ENCODE peak calls at places on chromosomes 4 and X, in nine cellular contexts. G is cerebellar cortex; U is stimulated activated CD4-positive, alpha-beta T cell treated with anti-CD3 and anti-CD28 coated beads, Interleukin-2, amount 100 ng/mL, for 24 hours; M is BJ; R is sigmoid colon; S is GM04504; C is EL; X is Peyer's patch; H is K562. V is an unnamed sample.

GRCh38 chr4:3245676-3246075 is 3.3 kb upstream of the MSANTD1 start:
- DNase-seq in R (no peak), S (no peak), M (no peak), U (no peak), G (no peak), X (no peak), H (no peak), C (no peak), V (no peak)

GRCh38 chr4:115054836-115055235 is 58.6 kb downstream of the NDST4 start:
- DNase-seq in H (no peak), M (no peak), S (no peak), U (no peak), R (no peak), C (no peak), G (no peak), X (no peak), V (no peak)

GRCh38 chr4:186570193-186570996 is 15.0 kb upstream of the MTNR1A start:
- DNase-seq in S (no peak), G (no peak), H (no peak), U (no peak), M (peak; percentile 18), C (peak; percentile 43), X (no peak), R (no peak), V (no peak)

GRCh38 chr4:152309418-152309817 is 226.5 kb downstream of the FBXW7 start:
- DNase-seq in H (no peak), M (no peak), R (no peak), C (peak; percentile 16), G (no peak), U (no peak), S (no peak), X (no peak), V (no peak)

GRCh38 chrX:96843566-96843965 is 40.1 kb upstream of the RPA4 start:
- DNase-seq in R (no peak), M (no peak), U (no peak), S (no peak), C (no peak), X (no peak), H (no peak), G (no peak), V (no peak)

GRCh38 chrX:124229374-124229773 is 103.1 kb upstream of the TEX13D start:
- DNase-seq in M (no peak), S (no peak), R (no peak), U (no peak), H (no peak), X (no peak), G (no peak), C (no peak), V (no peak)

GRCh38 chr4:28373601-28374000 is 1513.0 kb downstream of the STIM2 start:
- DNase-seq in X (no peak), H (no peak), U (no peak), R (no peak), S (no peak), M (peak; percentile 21), C (peak; percentile 22), G (no peak), V (no peak)

GRCh38 chr4:156781852-156782251 is 189.7 kb downstream of the PDGFC start:
- DNase-seq in C (peak; percentile 76), M (no peak), X (no peak), G (no peak), H (no peak), R (no peak), U (no peak), S (peak; percentile 19), V (no peak)

GRCh38 chr4:91267543-91267942 is 1036.2 kb upstream of the GRID2 start:
- DNase-seq in C (no peak), G (no peak), M (no peak), U (no peak), X (no peak), H (no peak), S (no peak), R (no peak), V (no peak)

GRCh38 chr4:142035556-142035955 is 399.2 kb downstream of the IL15 start:
- DNase-seq in M (no peak), G (no peak), R (no peak), U (no peak), C (no peak), X (no peak), S (no peak), H (no peak), V (no peak)

GRCh38 chrX:120647127-120647526 is 17.3 kb upstream of the C1GALT1C1 start:
- DNase-seq in S (no peak), G (no peak), C (no peak), R (no peak), M (no peak), X (no peak), H (no peak), U (no peak), V (no peak)

GRCh38 chr4:101458914-101459313 is 111.6 kb upstream of the PPP3CA start:
- DNase-seq in S (no peak), H (no peak), U (no peak), C (no peak), M (no peak), R (no peak), X (no peak), G (no peak), V (no peak)

GRCh38 chrX:31508338-31508737 is 436.5 kb upstream of the FTHL17 start:
- DNase-seq in H (no peak), R (peak; percentile 64), M (no peak), U (no peak), X (no peak), C (peak; percentile 30), G (no peak), S (no peak), V (no peak)

GRCh38 chr4:66556651-66557278 is 886.5 kb upstream of the EPHA5 start:
- DNase-seq in M (no peak), X (no peak), H (no peak), R (no peak), U (no peak), C (no peak), S (no peak), G (no peak), V (no peak)

V was measured in activated naive CD8-positive, alpha-beta T cell treated with anti-CD3 and anti-CD28 coated beads, Interleukin-2, amount 50 U/mL, for 16 hours.